ENCODE peak calls at places on chromosomes 6 and 20, in five cellular contexts. A, L, O, C and J are unnamed samples.
A peak's percentile ranks its signal among the peaks of the same experiment; 100 is the strongest.

GRCh38 chr6:166228839-166229528 is 61.3 kb upstream of the TBXT start:
- DNase-seq in L (no peak), A (peak; percentile 33), O (no peak), C (no peak), J (no peak)

GRCh38 chr6:143745160-143746133 is 67.7 kb downstream of the PHACTR2 start:
- DNase-seq in L (no peak), O (peak; percentile 65), A (peak; percentile 23), C (peak; percentile 48), J (peak; percentile 59)

GRCh38 chr6:53615633-53616449 is 49.7 kb downstream of the KLHL31 start:
- DNase-seq in C (peak; percentile 99), A (no peak), L (no peak), O (no peak), J (peak; percentile 76)

GRCh38 chr20:25285091-25285647 is 37.3 kb downstream of the PYGB start:
- DNase-seq in L (peak; percentile 58), O (no peak), A (no peak), C (no peak), J (no peak)

GRCh38 chr20:50628853-50629674 is 62.3 kb downstream of the RIPOR3 start:
- DNase-seq in L (no peak), C (peak; percentile 14), A (no peak), O (no peak), J (no peak)

GRCh38 chr20:16595376-16595775 is 22.1 kb upstream of the KIF16B start:
- DNase-seq in A (no peak), C (no peak), L (no peak), O (no peak), J (no peak)

GRCh38 chr20:32524871-32525501 is 60.1 kb downstream of the NOL4L start:
- DNase-seq in O (no peak), C (no peak), L (peak; percentile 90), A (no peak), J (peak; percentile 83)

GRCh38 chr6:13248053-13248452 is 80.3 kb downstream of the TBC1D7 start:
- DNase-seq in O (peak; percentile 9), L (no peak), A (peak; percentile 34), C (peak; percentile 14), J (no peak)

GRCh38 chr6:62324817-62325216 is 38.8 kb upstream of the KHDRBS2 start:
- DNase-seq in C (no peak), A (no peak), O (no peak), L (no peak), J (no peak)

GRCh38 chr6:152461556-152461955 is 175.6 kb downstream of the SYNE1 start:
- DNase-seq in A (no peak), C (peak; percentile 39), L (no peak), O (no peak), J (no peak)

GRCh38 chr6:159074866-159075265 is 30.1 kb upstream of the TAGAP start:
- DNase-seq in C (no peak), O (no peak), L (no peak), A (no peak), J (no peak)

GRCh38 chr6:163634514-163635171 is 220.1 kb downstream of the QKI start:
- DNase-seq in A (no peak), O (no peak), L (no peak), C (no peak), J (no peak)

GRCh38 chr20:39829713-39830112 is 859.3 kb downstream of the MAFB start:
- DNase-seq in O (no peak), L (no peak), A (peak; percentile 15), C (no peak), J (no peak)

GRCh38 chr6:23535071-23535470 is 590.9 kb upstream of the NRSN1 start:
- DNase-seq in O (no peak), C (no peak), A (no peak), L (no peak), J (no peak)

GRCh38 chr6:122825180-122825579 is 36.1 kb downstream of the SMPDL3A start:
- DNase-seq in C (no peak), L (no peak), O (no peak), A (no peak), J (no peak)

GRCh38 chr6:24788031-24788665 is 10.6 kb downstream of the ARMH2 start:
- DNase-seq in L (no peak), C (peak; percentile 59), O (no peak), A (no peak), J (no peak)

GRCh38 chr20:44172572-44172950 is 14.4 kb downstream of the JPH2 start:
- DNase-seq in O (no peak), L (no peak), C (peak; percentile 35), A (no peak), J (no peak)

GRCh38 chr6:111607279-111607678 is 1.6 kb upstream of the TRAF3IP2 start:
- DNase-seq in L (no peak), A (no peak), C (no peak), O (no peak), J (no peak)

GRCh38 chr6:155628315-155628714 is 172.7 kb upstream of the NOX3 start:
- DNase-seq in O (no peak), A (no peak), L (no peak), C (no peak), J (no peak)

GRCh38 chr6:169863149-169863525 is 111.7 kb downstream of the ERMARD start:
- DNase-seq in O (no peak), A (no peak), L (no peak), C (no peak), J (no peak)

GRCh38 chr6:34630040-34630439 is 66.5 kb downstream of the ILRUN start:
- DNase-seq in L (no peak), A (no peak), O (no peak), C (peak; percentile 90), J (no peak)

GRCh38 chr6:16060039-16060438 is 68.8 kb upstream of the MYLIP start:
- DNase-seq in A (no peak), O (no peak), C (no peak), L (no peak), J (no peak)

GRCh38 chr6:3612341-3613041 is 139.0 kb downstream of the PXDC1 start:
- DNase-seq in A (no peak), O (no peak), C (peak; percentile 98), L (no peak), J (no peak)

GRCh38 chr20:49979030-49979832 is 3.5 kb upstream of the SNAI1 start:
- DNase-seq in C (peak; percentile 83), A (peak; percentile 82), L (peak; percentile 88), O (peak; percentile 88), J (no peak)

GRCh38 chr6:15747354-15747883 is 84.6 kb upstream of the DTNBP1 start:
- DNase-seq in O (no peak), L (no peak), C (no peak), A (no peak), J (no peak)

GRCh38 chr6:4687989-4688947 is 87.9 kb upstream of the CDYL start:
- DNase-seq in A (no peak), L (no peak), C (peak; percentile 79), O (no peak), J (no peak)

GRCh38 chr6:33845031-33845430 is 41.2 kb upstream of the MLN start:
- DNase-seq in L (no peak), O (no peak), C (no peak), A (no peak), J (no peak)

GRCh38 chr6:22642254-22642653 is 72.9 kb downstream of the HDGFL1 start:
- DNase-seq in L (no peak), C (no peak), O (no peak), A (no peak), J (no peak)

GRCh38 chr6:26333458-26334297 is 31.3 kb upstream of the BTN3A2 start:
- DNase-seq in A (no peak), L (no peak), C (no peak), O (no peak), J (no peak)

GRCh38 chr6:91565207-91565606 is 978.3 kb upstream of the MAP3K7 start:
- DNase-seq in O (no peak), L (no peak), C (no peak), A (no peak), J (no peak)

GRCh38 chr6:21597243-21597682 is 3.7 kb downstream of the SOX4 start:
- DNase-seq in L (no peak), A (no peak), C (no peak), O (no peak), J (no peak)

GRCh38 chr6:75211920-75212590 is 6.2 kb upstream of the COL12A1 start:
- DNase-seq in O (no peak), A (no peak), C (peak; percentile 12), L (no peak), J (no peak)

GRCh38 chr6:52152692-52153091 is 33.5 kb upstream of the IL17A start:
- DNase-seq in A (no peak), L (no peak), O (peak; percentile 34), C (no peak), J (no peak)

GRCh38 chr6:71031912-71032311 is 75.1 kb upstream of the B3GAT2 start:
- DNase-seq in C (no peak), A (no peak), L (no peak), O (no peak), J (no peak)

GRCh38 chr20:41249371-41249770 is 68.2 kb downstream of the ZHX3 start:
- DNase-seq in C (peak; percentile 83), O (peak; percentile 19), L (peak; percentile 88), A (peak; percentile 30), J (peak; percentile 52)

GRCh38 chr6:40349092-40349491 is 238.1 kb downstream of the LRFN2 start:
- DNase-seq in O (no peak), L (no peak), A (peak; percentile 36), C (no peak), J (no peak)